ENCODE peak calls at places on chromosome 2, in six cellular contexts. Z, D, R, X, B and P are unnamed samples.

GRCh38 chr2:231924889-231925275 is 1.3 kb downstream of the NPPC start:
- DNase-seq in Z (no peak), D (no peak), R (no peak), X (no peak), B (no peak), P (no peak)

GRCh38 chr2:150410809-150411208 is 76.7 kb downstream of the RND3 start:
- DNase-seq in Z (no peak), D (peak; percentile 54), R (peak; percentile 35), X (peak; percentile 35), B (no peak), P (no peak)

GRCh38 chr2:182664212-182664611 is 51.8 kb upstream of the DNAJC10 start:
- DNase-seq in Z (no peak), D (no peak), R (no peak), X (no peak), B (no peak), P (no peak)

GRCh38 chr2:61377046-61377445 is 93.8 kb downstream of the USP34 start:
- DNase-seq in Z (no peak), D (no peak), R (no peak), X (no peak), B (no peak), P (no peak)

GRCh38 chr2:43218550-43219382 is 7.6 kb downstream of the ZFP36L2 start:
- DNase-seq in Z (no peak), D (no peak), R (peak; percentile 76), X (peak; percentile 73), B (peak; percentile 81), P (no peak)

GRCh38 chr2:28030600-28030999 is 140.1 kb downstream of the BABAM2 start:
- DNase-seq in Z (no peak), D (no peak), R (no peak), X (no peak), B (no peak), P (no peak)

GRCh38 chr2:112033600-112033999 is 21.5 kb upstream of the TMEM87B start:
- DNase-seq in Z (no peak), D (no peak), R (no peak), X (no peak), B (no peak), P (no peak)

GRCh38 chr2:207867075-207867474 is 97.4 kb upstream of the FZD5 start:
- DNase-seq in Z (no peak), D (no peak), R (no peak), X (no peak), B (peak; percentile 64), P (no peak)

GRCh38 chr2:183996825-183997823 is 601.2 kb upstream of the ZNF804A start:
- DNase-seq in Z (peak; percentile 63), D (no peak), R (no peak), X (no peak), B (no peak), P (no peak)

GRCh38 chr2:205929445-205930027 is 156.4 kb downstream of the INO80D start:
- DNase-seq in Z (no peak), D (no peak), R (peak; percentile 74), X (no peak), B (no peak), P (no peak)

GRCh38 chr2:120218181-120218580 is 5.0 kb downstream of the TMEM185B start:
- DNase-seq in Z (no peak), D (no peak), R (no peak), X (no peak), B (no peak), P (no peak)

GRCh38 chr2:142951190-142952007 is 73.9 kb downstream of the KYNU start:
- DNase-seq in Z (no peak), D (no peak), R (peak; percentile 93), X (no peak), B (no peak), P (no peak)

GRCh38 chr2:134260726-134261125 is 6.9 kb downstream of the MGAT5 start:
- DNase-seq in Z (no peak), D (no peak), R (no peak), X (no peak), B (no peak), P (no peak)

GRCh38 chr2:229571243-229571642 is 143.1 kb downstream of the DNER start:
- DNase-seq in Z (no peak), D (no peak), R (no peak), X (no peak), B (no peak), P (no peak)

GRCh38 chr2:128299628-128300027 is 19.0 kb downstream of the HS6ST1 start:
- DNase-seq in Z (no peak), D (no peak), R (no peak), X (no peak), B (no peak), P (no peak)

GRCh38 chr2:204003276-204003985 is 66.9 kb downstream of the ICOS start:
- DNase-seq in Z (no peak), D (no peak), R (no peak), X (no peak), B (no peak), P (no peak)

GRCh38 chr2:180759631-180760030 is 220.8 kb upstream of the UBE2E3 start:
- DNase-seq in Z (no peak), D (no peak), R (no peak), X (no peak), B (no peak), P (no peak)

GRCh38 chr2:171550613-171551012 is 28.3 kb downstream of the CYBRD1 start:
- DNase-seq in Z (no peak), D (no peak), R (no peak), X (no peak), B (no peak), P (no peak)

GRCh38 chr2:189002079-189002478 is 27.9 kb downstream of the COL3A1 start:
- DNase-seq in Z (no peak), D (no peak), R (no peak), X (peak; percentile 80), B (no peak), P (no peak)

GRCh38 chr2:21415234-21415633 is 291.5 kb downstream of the TDRD15 start:
- DNase-seq in Z (no peak), D (no peak), R (peak; percentile 23), X (peak; percentile 15), B (no peak), P (no peak)

GRCh38 chr2:95531254-95531771 is 46.8 kb upstream of the TRIM43B start:
- DNase-seq in Z (no peak), D (no peak), R (no peak), X (no peak), B (no peak), P (no peak)

GRCh38 chr2:199274-199966 is 64.4 kb downstream of the SH3YL1 start:
- DNase-seq in Z (no peak), D (no peak), R (no peak), X (no peak), B (no peak), P (no peak)

GRCh38 chr2:233844064-233844807 is 10.1 kb downstream of the HJURP start:
- DNase-seq in Z (no peak), D (no peak), R (no peak), X (no peak), B (peak; percentile 27), P (no peak)
- TF ChIP-seq POLR2A in Z (no peak), D (no peak), R (no peak), X (no peak), B (no peak), P (no peak)

DNA sequence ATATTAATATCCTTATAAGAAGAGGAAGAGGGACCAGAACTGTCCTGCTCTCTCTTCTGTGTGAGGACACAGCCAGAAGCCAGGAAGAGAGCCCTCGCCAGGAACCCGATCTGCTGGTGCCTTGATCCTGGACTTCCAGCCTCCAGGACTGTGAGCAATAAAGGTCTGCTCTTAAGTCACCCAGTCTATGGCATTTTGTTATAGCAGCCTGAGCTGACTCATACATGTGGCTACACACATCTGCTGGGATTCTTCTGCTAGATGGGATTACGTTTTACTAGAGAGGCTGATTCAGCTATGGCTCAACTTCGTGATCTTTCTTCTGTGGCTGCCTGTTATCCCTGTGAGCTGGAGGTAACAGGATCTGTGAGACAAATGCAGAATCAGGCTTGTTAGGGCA is 29.6 kb downstream of the ARL4C start:
- DNase-seq in Z (no peak), D (no peak), R (no peak), X (no peak), B (no peak), P (no peak)
- H3K4me1 ChIP-seq in Z (peaks cover 4% of the 10 kb centered on the region), D (no peaks in the 10 kb centered on the region), R (peaks cover 8% of the 10 kb centered on the region), X (peaks cover 26% of the 10 kb centered on the region), B (no peaks in the 10 kb centered on the region), P (no peaks in the 10 kb centered on the region)

DNA sequence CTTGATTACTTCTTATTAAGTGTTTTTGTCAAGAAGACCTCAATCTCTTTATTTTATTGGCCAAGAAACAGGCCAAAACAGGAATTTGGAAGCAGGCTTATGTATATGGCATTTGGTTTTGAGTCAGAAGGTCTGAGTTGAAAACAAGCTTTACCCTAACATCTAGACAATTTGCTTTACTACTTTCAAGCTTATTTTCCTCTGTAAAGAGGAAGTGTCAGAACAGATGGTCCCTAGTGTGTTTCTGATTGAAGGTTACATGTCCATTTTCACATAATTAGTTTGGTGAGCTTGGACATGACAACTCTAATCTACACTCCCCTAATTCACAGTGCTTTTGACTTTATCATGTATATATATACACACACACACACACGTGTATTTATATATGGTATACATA is 19.9 kb upstream of the MAP4K4 start:
- DNase-seq in Z (no peak), D (no peak), R (no peak), X (no peak), B (no peak), P (no peak)
- TF ChIP-seq POLR2A in Z (no peak), D (no peak), R (no peak), X (no peak), B (no peak), P (no peak)

GRCh38 chr2:159155791-159156190 is 130.7 kb downstream of the WDSUB1 start:
- DNase-seq in Z (no peak), D (no peak), R (no peak), X (no peak), B (no peak), P (no peak)

GRCh38 chr2:159156834-159157233 is 129.7 kb downstream of the WDSUB1 start:
- DNase-seq in Z (peak; percentile 44), D (no peak), R (peak; percentile 9), X (no peak), B (no peak), P (no peak)

GRCh38 chr2:159157361-159158045 is 129.0 kb downstream of the WDSUB1 start:
- DNase-seq in Z (peak; percentile 52), D (no peak), R (no peak), X (no peak), B (no peak), P (no peak)

GRCh38 chr2:159153463-159153862 is 133.0 kb downstream of the WDSUB1 start:
- DNase-seq in Z (no peak), D (no peak), R (no peak), X (no peak), B (no peak), P (no peak)

DNA sequence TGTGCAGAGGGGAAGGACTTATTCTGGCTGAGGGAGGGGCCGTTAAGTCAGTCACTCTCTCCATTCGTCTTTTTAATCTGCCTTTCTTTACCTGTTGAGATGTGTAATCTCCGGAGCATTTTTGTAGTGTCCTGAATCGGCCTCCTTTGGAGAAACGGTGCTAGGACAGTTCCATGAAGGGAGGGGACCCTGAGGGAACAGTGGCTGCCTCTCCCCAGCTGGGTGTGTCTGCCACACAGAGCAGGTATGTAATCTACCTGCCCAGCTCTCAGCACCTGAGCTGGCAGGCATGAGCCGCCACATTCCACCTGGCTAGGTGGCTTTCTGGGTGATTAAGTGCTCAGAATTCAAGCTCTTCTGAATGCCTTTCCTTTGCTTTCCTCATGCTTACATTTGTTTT is 131.2 kb downstream of the WDSUB1 start:
- DNase-seq in Z (peak; percentile 72), D (peak; percentile 31), R (no peak), X (no peak), B (no peak), P (no peak)
- H3K4me1 ChIP-seq in Z (peaks cover 5% of the 10 kb centered on the region), D (no peaks in the 10 kb centered on the region), R (no peaks in the 10 kb centered on the region), X (no peaks in the 10 kb centered on the region), B (peaks cover 12% of the 10 kb centered on the region), P (no peaks in the 10 kb centered on the region)

GRCh38 chr2:233059797-233060499 is at the start of gene INPP5D:
- DNase-seq in Z (no peak), D (no peak), R (peak; percentile 59), X (no peak), B (peak; percentile 80), P (peak; percentile 24)
- TF ChIP-seq POLR2A in Z (no peak), D (no peak), R (no peak), X (no peak), B (peak; percentile 37), P (no peak)